ENCODE peak calls at places on chromosomes 11 and 22, in eight cellular contexts. M, Q, N, J, G, V, P and X are unnamed samples.

GRCh38 chr11:122633219-122633829 is 22.2 kb upstream of the UBASH3B start:
- DNase-seq in M (no peak), Q (peak), N (no peak), J (no peak), G (peak), V (no peak), P (no peak), X (no peak)

GRCh38 chr11:1757861-1758610 is 5.7 kb downstream of the CTSD start:
- DNase-seq in M (peak), Q (peak), N (no peak), J (no peak), G (no peak), V (no peak), P (peak), X (no peak)

GRCh38 chr11:11620966-11621880 is 582 bp downstream of the GALNT18 start:
- DNase-seq in M (no peak), Q (peak), N (no peak), J (peak), G (peak), V (peak), P (peak), X (no peak)

GRCh38 chr11:83948205-83948604 is 662.0 kb upstream of the CCDC90B start:
- DNase-seq in M (no peak), Q (no peak), N (no peak), J (no peak), G (no peak), V (no peak), P (no peak), X (no peak)

GRCh38 chr11:78821371-78822306 is 247.0 kb upstream of the NARS2 start:
- DNase-seq in M (no peak), Q (no peak), N (no peak), J (no peak), G (no peak), V (no peak), P (no peak), X (no peak)

GRCh38 chr11:28835790-28836189 is 727.6 kb downstream of the METTL15 start:
- DNase-seq in M (no peak), Q (no peak), N (no peak), J (no peak), G (no peak), V (no peak), P (no peak), X (no peak)

GRCh38 chr11:73343076-73343833 is 32.9 kb upstream of the RELT start:
- DNase-seq in M (no peak), Q (no peak), N (no peak), J (no peak), G (no peak), V (no peak), P (no peak), X (no peak)

GRCh38 chr11:2586793-2587131 is 113.0 kb downstream of the KCNQ1OT1 start:
- DNase-seq in M (no peak), Q (no peak), N (no peak), J (no peak), G (no peak), V (no peak), P (no peak), X (no peak)

GRCh38 chr11:106369224-106369623 is 291.8 kb downstream of the AASDHPPT start:
- DNase-seq in M (no peak), Q (no peak), N (no peak), J (no peak), G (no peak), V (no peak), P (no peak), X (no peak)

GRCh38 chr22:46504586-46504985 is 32.8 kb downstream of the CELSR1 start:
- DNase-seq in M (no peak), Q (no peak), N (no peak), J (no peak), G (no peak), V (no peak), P (no peak), X (no peak)

GRCh38 chr11:65773784-65774411 is 6.9 kb downstream of the AP5B1 start:
- DNase-seq in M (no peak), Q (no peak), N (no peak), J (no peak), G (no peak), V (no peak), P (no peak), X (no peak)

GRCh38 chr11:117166491-117166890 is 12.1 kb upstream of the SIDT2 start:
- DNase-seq in M (no peak), Q (no peak), N (no peak), J (no peak), G (no peak), V (no peak), P (no peak), X (no peak)

GRCh38 chr11:73257342-73258103 is 14.6 kb upstream of the P2RY6 start:
- DNase-seq in M (no peak), Q (no peak), N (peak), J (no peak), G (no peak), V (peak), P (peak), X (peak)

GRCh38 chr22:30239421-30240405 is 6.8 kb downstream of the LIF start:
- DNase-seq in M (no peak), Q (peak), N (no peak), J (no peak), G (no peak), V (no peak), P (no peak), X (no peak)

GRCh38 chr22:41504397-41504796 is 35.5 kb downstream of the ACO2 start:
- DNase-seq in M (no peak), Q (peak), N (no peak), J (no peak), G (no peak), V (no peak), P (no peak), X (no peak)

GRCh38 chr11:9691865-9692264 is 28.0 kb downstream of the SWAP70 start:
- DNase-seq in M (no peak), Q (peak), N (peak), J (no peak), G (no peak), V (no peak), P (no peak), X (no peak)

GRCh38 chr11:90836031-90836430 is 613.2 kb upstream of the CHORDC1 start:
- DNase-seq in M (no peak), Q (no peak), N (no peak), J (no peak), G (no peak), V (no peak), P (no peak), X (no peak)

GRCh38 chr11:29934115-29934638 is 82.7 kb downstream of the KCNA4 start:
- DNase-seq in M (no peak), Q (no peak), N (no peak), J (no peak), G (no peak), V (no peak), P (peak), X (no peak)

GRCh38 chr11:48011125-48012050 is 31.0 kb downstream of the PTPRJ start:
- DNase-seq in M (no peak), Q (no peak), N (no peak), J (no peak), G (no peak), V (no peak), P (no peak), X (no peak)

GRCh38 chr11:69444381-69445130 is 36.9 kb upstream of the LINC01488 start:
- DNase-seq in M (no peak), Q (peak), N (no peak), J (peak), G (no peak), V (no peak), P (peak), X (peak)

GRCh38 chr11:128689586-128689945 is 4.3 kb upstream of the FLI1 start:
- DNase-seq in M (no peak), Q (no peak), N (no peak), J (no peak), G (no peak), V (no peak), P (peak), X (no peak)

GRCh38 chr11:65437436-65438227 is 15.0 kb downstream of the NEAT1 start:
- DNase-seq in M (peak), Q (no peak), N (no peak), J (no peak), G (no peak), V (peak), P (no peak), X (peak)

GRCh38 chr11:65934014-65934413 is 11.3 kb upstream of the TSGA10IP start:
- DNase-seq in M (no peak), Q (no peak), N (no peak), J (peak), G (no peak), V (no peak), P (no peak), X (no peak)

GRCh38 chr22:27662359-27663030 is 139.1 kb downstream of the MN1 start:
- DNase-seq in M (no peak), Q (no peak), N (no peak), J (no peak), G (no peak), V (peak), P (peak), X (no peak)

DNA sequence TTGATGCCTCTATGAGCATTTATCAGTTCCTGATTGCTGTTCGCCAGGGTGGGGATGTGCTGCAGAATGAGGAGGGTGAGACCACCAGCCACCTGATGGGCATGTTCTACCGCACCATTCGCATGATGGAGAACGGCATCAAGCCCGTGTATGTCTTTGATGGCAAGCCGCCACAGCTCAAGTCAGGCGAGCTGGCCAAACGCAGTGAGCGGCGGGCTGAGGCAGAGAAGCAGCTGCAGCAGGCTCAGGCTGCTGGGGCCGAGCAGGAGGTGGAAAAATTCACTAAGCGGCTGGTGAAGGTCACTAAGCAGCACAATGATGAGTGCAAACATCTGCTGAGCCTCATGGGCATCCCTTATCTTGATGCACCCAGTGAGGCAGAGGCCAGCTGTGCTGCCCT is 2.7 kb downstream of the FEN1 start:
- DNase-seq in M (no peak), Q (no peak), N (no peak), J (no peak), G (no peak), V (no peak), P (peak), X (no peak)
- TF ChIP-seq POLR2A in M (no peak), Q (no peak), N (no peak), J (no peak), G (no peak), V (no peak), P (no peak), X (no peak)

GRCh38 chr11:64089493-64089892 is 53.8 kb downstream of the FLRT1 start:
- DNase-seq in M (no peak), Q (no peak), N (no peak), J (no peak), G (no peak), V (no peak), P (no peak), X (no peak)
- H3K4me3 ChIP-seq in M (no peak), Q (no peak), N (no peak), J (no peak), G (no peak), V (no peak), P (no peak), X (no peak)

GRCh38 chr22:19287076-19287724 is 4.3 kb downstream of the CLTCL1 start:
- DNase-seq in M (no peak), Q (no peak), N (no peak), J (no peak), G (no peak), V (no peak), P (no peak), X (no peak)
- TF ChIP-seq POLR2A in M (no peak), Q (no peak), N (no peak), J (no peak), G (no peak), V (no peak), P (no peak), X (no peak)

GRCh38 chr11:14471127-14471526 is 28.5 kb downstream of the COPB1 start:
- DNase-seq in M (no peak), Q (no peak), N (no peak), J (no peak), G (no peak), V (no peak), P (no peak), X (no peak)
- H3K4me3 ChIP-seq in M (no peak), Q (no peak), N (no peak), J (no peak), G (no peak), V (no peak), P (no peak), X (no peak)

DNA sequence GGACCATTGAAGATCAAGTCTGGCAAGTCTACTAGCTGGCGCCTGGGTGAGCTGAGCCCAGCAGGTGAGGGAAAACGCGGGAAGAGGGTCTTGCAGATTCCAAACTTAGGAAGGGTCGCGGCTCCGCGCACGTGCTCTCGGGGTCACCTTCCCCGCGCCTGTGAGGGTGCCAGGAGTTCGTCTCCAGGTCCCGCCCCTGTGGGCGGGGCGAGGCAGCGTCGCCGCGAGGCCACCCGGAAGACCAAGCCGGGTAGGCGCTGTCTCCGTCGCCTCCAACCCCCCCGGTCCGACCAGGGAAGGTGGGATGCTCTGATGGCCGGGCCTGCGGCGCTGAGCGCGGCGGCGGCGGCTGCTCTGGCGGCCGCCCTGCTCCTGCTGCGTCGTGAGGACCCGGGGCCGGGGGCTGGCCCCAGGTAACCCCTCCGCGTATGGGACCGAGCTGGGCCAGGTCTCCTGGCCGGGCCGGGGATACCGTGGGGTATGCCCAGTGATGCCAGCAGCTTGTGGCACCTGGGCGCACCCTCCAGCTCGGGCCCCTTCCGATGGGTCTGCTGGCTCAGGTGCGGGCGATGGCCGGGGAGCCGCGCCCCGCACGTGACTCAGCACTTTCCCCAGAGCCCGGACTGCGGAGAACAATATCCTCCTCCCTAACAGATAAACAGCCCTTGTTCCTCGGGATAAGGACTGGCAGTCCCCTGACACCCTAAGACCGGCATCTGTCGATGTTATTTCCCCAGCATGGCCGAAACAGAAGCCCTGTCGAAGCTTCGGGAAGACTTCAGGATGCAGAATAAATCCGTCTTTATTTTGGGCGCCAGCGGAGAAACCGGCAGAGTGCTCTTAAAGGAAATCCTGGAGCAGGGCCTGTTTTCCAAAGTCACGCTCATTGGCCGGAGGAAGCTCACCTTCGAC is at the start of gene HTATIP2:
- DNase-seq in M (peak), Q (peak), N (no peak), J (peak), G (peak), V (peak), P (peak), X (no peak)
- TF ChIP-seq POLR2A in M (peak), Q (no peak), N (peak), J (peak), G (peak), V (no peak), P (peak), X (no peak)